ENCODE peak calls at places on chromosomes 6 and 20, in ten cellular contexts. One of them, this sample, is unnamed.

GRCh38 chr20:38799248-38799647 is 6.2 kb upstream of the PPP1R16B start:
- DNase-seq in dorsolateral prefrontal cortex: no peak
- DNase-seq in heart left ventricle: peak; percentile 29
- DNase-seq in fibroblast of lung: no peak
- DNase-seq in fibroblast of villous mesenchyme: no peak
- DNase-seq in GM12878: no peak
- DNase-seq in AG04449: no peak
- DNase-seq in osteocyte: no peak
- DNase-seq in AG09319: no peak
- DNase-seq in left lung: no peak
- DNase-seq in this sample: no peak

GRCh38 chr6:78538002-78538401 is 329.3 kb upstream of the IRAK1BP1 start:
- DNase-seq in dorsolateral prefrontal cortex: no peak
- DNase-seq in heart left ventricle: no peak
- DNase-seq in fibroblast of lung: peak; percentile 55
- DNase-seq in fibroblast of villous mesenchyme: no peak
- DNase-seq in GM12878: no peak
- DNase-seq in AG04449: no peak
- DNase-seq in osteocyte: no peak
- DNase-seq in AG09319: no peak
- DNase-seq in left lung: no peak
- DNase-seq in this sample: no peak

GRCh38 chr6:105609375-105609991 is 206.6 kb upstream of the PREP start:
- DNase-seq in dorsolateral prefrontal cortex: peak; percentile 69
- DNase-seq in heart left ventricle: peak; percentile 43
- DNase-seq in fibroblast of lung: peak; percentile 86
- DNase-seq in fibroblast of villous mesenchyme: peak; percentile 91
- DNase-seq in GM12878: no peak
- DNase-seq in AG04449: no peak
- DNase-seq in osteocyte: no peak
- DNase-seq in AG09319: no peak
- DNase-seq in left lung: peak; percentile 32
- DNase-seq in this sample: no peak

GRCh38 chr6:39051399-39052122 is 3.0 kb downstream of the GLP1R start:
- DNase-seq in dorsolateral prefrontal cortex: no peak
- DNase-seq in heart left ventricle: no peak
- DNase-seq in fibroblast of lung: peak; percentile 4
- DNase-seq in fibroblast of villous mesenchyme: no peak
- DNase-seq in GM12878: no peak
- DNase-seq in AG04449: no peak
- DNase-seq in osteocyte: no peak
- DNase-seq in AG09319: no peak
- DNase-seq in left lung: no peak
- DNase-seq in this sample: no peak

GRCh38 chr6:120604510-120604909 is 729.8 kb downstream of the TBC1D32 start:
- DNase-seq in dorsolateral prefrontal cortex: no peak
- DNase-seq in heart left ventricle: no peak
- DNase-seq in fibroblast of lung: peak; percentile 14
- DNase-seq in fibroblast of villous mesenchyme: no peak
- DNase-seq in GM12878: no peak
- DNase-seq in AG04449: no peak
- DNase-seq in osteocyte: no peak
- DNase-seq in AG09319: no peak
- DNase-seq in left lung: no peak
- DNase-seq in this sample: no peak

GRCh38 chr6:88349511-88349910 is 183.4 kb upstream of the CNR1 start:
- DNase-seq in dorsolateral prefrontal cortex: no peak
- DNase-seq in heart left ventricle: no peak
- DNase-seq in fibroblast of lung: peak; percentile 59
- DNase-seq in fibroblast of villous mesenchyme: peak; percentile 21
- DNase-seq in GM12878: no peak
- DNase-seq in AG04449: no peak
- DNase-seq in osteocyte: no peak
- DNase-seq in AG09319: no peak
- DNase-seq in left lung: no peak
- DNase-seq in this sample: no peak

GRCh38 chr20:57709823-57710799 is at the start of gene PMEPA1:
- DNase-seq in dorsolateral prefrontal cortex: peak; percentile 49
- DNase-seq in heart left ventricle: peak; percentile 97
- DNase-seq in fibroblast of lung: peak; percentile 96
- DNase-seq in fibroblast of villous mesenchyme: peak; percentile 96
- DNase-seq in GM12878: no peak
- DNase-seq in AG04449: peak; percentile 67
- DNase-seq in osteocyte: peak; percentile 98
- DNase-seq in AG09319: peak; percentile 84
- DNase-seq in left lung: peak; percentile 94
- DNase-seq in this sample: peak; percentile 86

GRCh38 chr6:160247457-160247883 is 11.2 kb downstream of the SLC22A2 start:
- DNase-seq in dorsolateral prefrontal cortex: no peak
- DNase-seq in heart left ventricle: peak; percentile 51
- DNase-seq in fibroblast of lung: peak; percentile 41
- DNase-seq in fibroblast of villous mesenchyme: peak; percentile 76
- DNase-seq in GM12878: no peak
- DNase-seq in AG04449: no peak
- DNase-seq in osteocyte: peak; percentile 51
- DNase-seq in AG09319: no peak
- DNase-seq in left lung: no peak
- DNase-seq in this sample: no peak

GRCh38 chr6:160733045-160733646 is 31.1 kb downstream of the PLG start:
- DNase-seq in dorsolateral prefrontal cortex: peak; percentile 11
- DNase-seq in heart left ventricle: peak; percentile 30
- DNase-seq in fibroblast of lung: peak; percentile 36
- DNase-seq in fibroblast of villous mesenchyme: peak; percentile 51
- DNase-seq in GM12878: no peak
- DNase-seq in AG04449: no peak
- DNase-seq in osteocyte: no peak
- DNase-seq in AG09319: peak; percentile 15
- DNase-seq in left lung: no peak
- DNase-seq in this sample: no peak

GRCh38 chr6:134935076-134935475 is 14.8 kb downstream of the ALDH8A1 start:
- DNase-seq in dorsolateral prefrontal cortex: no peak
- DNase-seq in heart left ventricle: no peak
- DNase-seq in fibroblast of lung: peak; percentile 30
- DNase-seq in fibroblast of villous mesenchyme: no peak
- DNase-seq in GM12878: no peak
- DNase-seq in AG04449: no peak
- DNase-seq in osteocyte: no peak
- DNase-seq in AG09319: no peak
- DNase-seq in left lung: no peak
- DNase-seq in this sample: no peak

GRCh38 chr6:137217801-137218472 is 1.2 kb downstream of the IFNGR1 start:
- DNase-seq in dorsolateral prefrontal cortex: peak; percentile 9
- DNase-seq in heart left ventricle: peak; percentile 57
- DNase-seq in fibroblast of lung: peak; percentile 29
- DNase-seq in fibroblast of villous mesenchyme: peak; percentile 47
- DNase-seq in GM12878: no peak
- DNase-seq in AG04449: no peak
- DNase-seq in osteocyte: no peak
- DNase-seq in AG09319: no peak
- DNase-seq in left lung: peak; percentile 65
- DNase-seq in this sample: no peak

GRCh38 chr6:100504786-100505737 is 40.3 kb upstream of the SIM1 start:
- DNase-seq in dorsolateral prefrontal cortex: no peak
- DNase-seq in heart left ventricle: no peak
- DNase-seq in fibroblast of lung: peak; percentile 96
- DNase-seq in fibroblast of villous mesenchyme: peak; percentile 78
- DNase-seq in GM12878: no peak
- DNase-seq in AG04449: peak; percentile 56
- DNase-seq in osteocyte: no peak
- DNase-seq in AG09319: peak; percentile 23
- DNase-seq in left lung: no peak
- DNase-seq in this sample: no peak

GRCh38 chr20:25209911-25210310 is 14.4 kb downstream of the ENTPD6 start:
- DNase-seq in dorsolateral prefrontal cortex: no peak
- DNase-seq in heart left ventricle: no peak
- DNase-seq in fibroblast of lung: no peak
- DNase-seq in fibroblast of villous mesenchyme: no peak
- DNase-seq in GM12878: no peak
- DNase-seq in AG04449: no peak
- DNase-seq in osteocyte: no peak
- DNase-seq in AG09319: no peak
- DNase-seq in left lung: no peak
- DNase-seq in this sample: no peak

GRCh38 chr6:166460473-166461437 is 78.0 kb upstream of the MPC1 start:
- DNase-seq in dorsolateral prefrontal cortex: no peak
- DNase-seq in heart left ventricle: no peak
- DNase-seq in fibroblast of lung: peak; percentile 11
- DNase-seq in fibroblast of villous mesenchyme: no peak
- DNase-seq in GM12878: no peak
- DNase-seq in AG04449: no peak
- DNase-seq in osteocyte: no peak
- DNase-seq in AG09319: no peak
- DNase-seq in left lung: no peak
- DNase-seq in this sample: no peak

GRCh38 chr6:1524040-1524480 is 85.7 kb upstream of the FOXC1 start:
- DNase-seq in dorsolateral prefrontal cortex: no peak
- DNase-seq in heart left ventricle: peak; percentile 78
- DNase-seq in fibroblast of lung: peak; percentile 48
- DNase-seq in fibroblast of villous mesenchyme: peak; percentile 27
- DNase-seq in GM12878: no peak
- DNase-seq in AG04449: no peak
- DNase-seq in osteocyte: peak; percentile 82
- DNase-seq in AG09319: no peak
- DNase-seq in left lung: peak; percentile 67
- DNase-seq in this sample: peak; percentile 74

GRCh38 chr6:73585566-73586415 is 65.0 kb upstream of the EEF1A1 start:
- DNase-seq in dorsolateral prefrontal cortex: no peak
- DNase-seq in heart left ventricle: no peak
- DNase-seq in fibroblast of lung: peak; percentile 83
- DNase-seq in fibroblast of villous mesenchyme: peak; percentile 97
- DNase-seq in GM12878: peak; percentile 66
- DNase-seq in AG04449: no peak
- DNase-seq in osteocyte: no peak
- DNase-seq in AG09319: peak; percentile 52
- DNase-seq in left lung: no peak
- DNase-seq in this sample: peak; percentile 31

GRCh38 chr6:106046854-106047200 is 39.3 kb upstream of the PRDM1 start:
- DNase-seq in dorsolateral prefrontal cortex: no peak
- DNase-seq in heart left ventricle: no peak
- DNase-seq in fibroblast of lung: no peak
- DNase-seq in fibroblast of villous mesenchyme: no peak
- DNase-seq in GM12878: no peak
- DNase-seq in AG04449: no peak
- DNase-seq in osteocyte: no peak
- DNase-seq in AG09319: no peak
- DNase-seq in left lung: no peak
- DNase-seq in this sample: no peak

GRCh38 chr20:2820084-2820895 is 4.1 kb downstream of the TMEM239 start:
- DNase-seq in dorsolateral prefrontal cortex: no peak
- DNase-seq in heart left ventricle: no peak
- DNase-seq in fibroblast of lung: peak; percentile 63
- DNase-seq in fibroblast of villous mesenchyme: peak; percentile 83
- DNase-seq in GM12878: no peak
- DNase-seq in AG04449: peak; percentile 28
- DNase-seq in osteocyte: peak; percentile 72
- DNase-seq in AG09319: no peak
- DNase-seq in left lung: no peak
- DNase-seq in this sample: no peak

DNA sequence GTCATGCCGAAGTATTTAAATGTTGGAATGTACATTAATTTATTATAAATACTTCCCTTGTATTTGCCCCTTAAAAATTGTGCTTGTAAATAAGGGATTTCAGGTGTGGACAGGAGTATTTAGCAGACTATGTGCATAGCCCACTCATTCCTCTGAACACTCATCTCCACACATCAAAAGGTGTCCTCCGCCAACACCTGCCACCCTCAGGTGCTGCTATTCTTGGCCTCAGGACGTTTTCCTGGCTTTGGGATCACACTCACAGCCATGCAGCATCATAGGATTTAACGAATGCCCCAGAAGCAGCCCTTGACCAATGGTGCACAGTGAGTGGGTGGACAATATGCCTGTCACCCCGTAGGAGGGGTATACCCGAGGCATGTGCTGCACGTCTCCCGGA is 230.9 kb downstream of the ZNF217 start:
- DNase-seq in dorsolateral prefrontal cortex: no peak
- DNase-seq in heart left ventricle: no peak
- DNase-seq in fibroblast of lung: no peak
- DNase-seq in fibroblast of villous mesenchyme: no peak
- DNase-seq in GM12878: no peak
- DNase-seq in AG04449: no peak
- DNase-seq in osteocyte: no peak
- DNase-seq in AG09319: no peak
- DNase-seq in left lung: no peak
- DNase-seq in this sample: no peak
- TF ChIP-seq CTCF in dorsolateral prefrontal cortex: no peak
- TF ChIP-seq CTCF in heart left ventricle: no peak
- TF ChIP-seq CTCF in fibroblast of lung: no peak
- TF ChIP-seq CTCF in fibroblast of villous mesenchyme: no peak
- TF ChIP-seq CTCF in GM12878: no peak
- TF ChIP-seq CTCF in AG04449: no peak
- TF ChIP-seq CTCF in osteocyte: no peak
- TF ChIP-seq CTCF in AG09319: no peak
- TF ChIP-seq CTCF in left lung: no peak
- TF ChIP-seq CTCF in this sample: no peak

GRCh38 chr20:18019068-18019467 is 38.6 kb downstream of the OVOL2 start:
- DNase-seq in dorsolateral prefrontal cortex: no peak
- DNase-seq in heart left ventricle: no peak
- DNase-seq in fibroblast of lung: no peak
- DNase-seq in fibroblast of villous mesenchyme: peak; percentile 14
- DNase-seq in GM12878: no peak
- DNase-seq in AG04449: no peak
- DNase-seq in osteocyte: no peak
- DNase-seq in AG09319: no peak
- DNase-seq in left lung: no peak
- DNase-seq in this sample: no peak
- TF ChIP-seq CTCF in dorsolateral prefrontal cortex: no peak
- TF ChIP-seq CTCF in heart left ventricle: no peak
- TF ChIP-seq CTCF in fibroblast of lung: peak; percentile 53
- TF ChIP-seq CTCF in fibroblast of villous mesenchyme: peak; percentile 49
- TF ChIP-seq CTCF in GM12878: peak; percentile 81
- TF ChIP-seq CTCF in AG04449: peak; percentile 20
- TF ChIP-seq CTCF in osteocyte: peak; percentile 36
- TF ChIP-seq CTCF in AG09319: peak; percentile 29
- TF ChIP-seq CTCF in left lung: no peak
- TF ChIP-seq CTCF in this sample: peak; percentile 34

GRCh38 chr6:17932362-17932852 is 55.0 kb downstream of the KIF13A start:
- DNase-seq in dorsolateral prefrontal cortex: no peak
- DNase-seq in heart left ventricle: peak; percentile 84
- DNase-seq in fibroblast of lung: peak; percentile 93
- DNase-seq in fibroblast of villous mesenchyme: peak; percentile 79
- DNase-seq in GM12878: no peak
- DNase-seq in AG04449: peak; percentile 82
- DNase-seq in osteocyte: no peak
- DNase-seq in AG09319: peak; percentile 62
- DNase-seq in left lung: peak; percentile 65
- DNase-seq in this sample: peak; percentile 35
- TF ChIP-seq CTCF in dorsolateral prefrontal cortex: no peak
- TF ChIP-seq CTCF in heart left ventricle: no peak
- TF ChIP-seq CTCF in fibroblast of lung: no peak
- TF ChIP-seq CTCF in fibroblast of villous mesenchyme: no peak
- TF ChIP-seq CTCF in GM12878: no peak
- TF ChIP-seq CTCF in AG04449: no peak
- TF ChIP-seq CTCF in osteocyte: no peak
- TF ChIP-seq CTCF in AG09319: no peak
- TF ChIP-seq CTCF in left lung: no peak
- TF ChIP-seq CTCF in this sample: no peak

DNA sequence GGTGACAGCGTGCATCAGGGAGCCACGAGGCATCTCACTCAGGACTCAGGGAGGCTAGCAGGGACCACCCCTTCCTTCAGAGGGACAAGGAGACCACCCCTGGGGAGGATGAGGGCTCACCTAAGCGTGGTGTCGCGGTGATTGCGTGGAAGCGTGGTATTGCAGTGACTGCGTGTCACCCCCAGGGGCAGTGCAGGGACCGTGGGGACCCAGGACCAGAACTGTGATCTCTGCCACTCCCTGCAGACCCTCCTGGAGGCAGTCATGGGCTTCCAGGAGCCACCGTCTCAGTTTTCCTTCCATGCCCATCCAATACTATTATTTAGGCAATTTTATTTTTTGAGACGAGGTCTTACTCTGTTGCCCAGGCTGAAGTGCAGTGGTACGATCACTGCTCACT is 147.1 kb downstream of the TAF4 start:
- DNase-seq in dorsolateral prefrontal cortex: no peak
- DNase-seq in heart left ventricle: no peak
- DNase-seq in fibroblast of lung: no peak
- DNase-seq in fibroblast of villous mesenchyme: no peak
- DNase-seq in GM12878: no peak
- DNase-seq in AG04449: no peak
- DNase-seq in osteocyte: no peak
- DNase-seq in AG09319: no peak
- DNase-seq in left lung: no peak
- DNase-seq in this sample: no peak
- TF ChIP-seq CTCF in dorsolateral prefrontal cortex: no peak
- TF ChIP-seq CTCF in heart left ventricle: no peak
- TF ChIP-seq CTCF in fibroblast of lung: no peak
- TF ChIP-seq CTCF in fibroblast of villous mesenchyme: no peak
- TF ChIP-seq CTCF in GM12878: no peak
- TF ChIP-seq CTCF in AG04449: no peak
- TF ChIP-seq CTCF in osteocyte: no peak
- TF ChIP-seq CTCF in AG09319: no peak
- TF ChIP-seq CTCF in left lung: no peak
- TF ChIP-seq CTCF in this sample: no peak